ENCODE peak calls at places on chromosomes 4 and X, in four cellular contexts. U is right lobe of liver, I is IMR-90, Z is A549. R is an unnamed sample.

GRCh38 chrX:1390621-1391369 is 1.1 kb downstream of the SLC25A6 start:
- DNase-seq in U (peak), I (no peak), Z (no peak), R (no peak)

GRCh38 chr4:337143-337931 is at the start of gene ZNF141:
- DNase-seq in U (peak), I (peak), Z (peak), R (peak)

GRCh38 chr4:13654158-13654797 is 26.8 kb upstream of the BOD1L1 start:
- DNase-seq in U (peak), I (peak), Z (peak), R (peak)

GRCh38 chr4:169484485-169484884 is 127.9 kb downstream of the NEK1 start:
- DNase-seq in U (no peak), I (peak), Z (no peak), R (no peak)

GRCh38 chr4:17812125-17812524 is 1.3 kb downstream of the NCAPG start:
- DNase-seq in U (no peak), I (no peak), Z (no peak), R (no peak)

GRCh38 chrX:31266172-31267076 is 194.6 kb upstream of the FTHL17 start:
- DNase-seq in U (peak), I (no peak), Z (no peak), R (peak)

GRCh38 chr4:183099537-183100297 is 660 bp downstream of the WWC2 start:
- DNase-seq in U (peak), I (no peak), Z (peak), R (peak)

GRCh38 chr4:184250795-184251679 is 33.4 kb upstream of the ENPP6 start:
- DNase-seq in U (no peak), I (peak), Z (peak), R (no peak)

GRCh38 chrX:80708781-80709180 is 100.9 kb downstream of the BRWD3 start:
- DNase-seq in U (no peak), I (no peak), Z (no peak), R (no peak)

GRCh38 chr4:99389606-99390005 is 37.1 kb upstream of the ADH1C start:
- DNase-seq in U (no peak), I (peak), Z (no peak), R (no peak)

GRCh38 chr4:156223985-156224384 is 270.3 kb upstream of the CTSO start:
- DNase-seq in U (no peak), I (no peak), Z (no peak), R (no peak)

GRCh38 chr4:165379662-165380061 is 854 bp downstream of the CPE start:
- DNase-seq in U (no peak), I (no peak), Z (no peak), R (peak)

GRCh38 chr4:20124317-20125026 is 127.2 kb upstream of the SLIT2 start:
- DNase-seq in U (no peak), I (no peak), Z (no peak), R (no peak)

GRCh38 chrX:153968754-153969124 is 2.9 kb downstream of the HCFC1 start:
- DNase-seq in U (no peak), I (no peak), Z (no peak), R (no peak)

GRCh38 chrX:19912-20571 is 261.1 kb upstream of the PLCXD1 start:
- DNase-seq in U (no peak), I (no peak), Z (no peak), R (no peak)

GRCh38 chrX:103254171-103254824 is 657 bp downstream of the TCEAL8 start:
- DNase-seq in U (peak), I (peak), Z (no peak), R (peak)

GRCh38 chr4:42445038-42445437 is 47.8 kb downstream of the SHISA3 start:
- DNase-seq in U (no peak), I (no peak), Z (no peak), R (no peak)

GRCh38 chr4:8305851-8306361 is 36.4 kb downstream of the HTRA3 start:
- DNase-seq in U (peak), I (no peak), Z (no peak), R (no peak)

GRCh38 chr4:125140966-125141495 is 173.7 kb upstream of the FAT4 start:
- DNase-seq in U (no peak), I (peak), Z (no peak), R (no peak)

GRCh38 chr4:20829958-20830357 is 129.7 kb downstream of the PACRGL start:
- DNase-seq in U (no peak), I (peak), Z (no peak), R (no peak)

GRCh38 chr4:17695341-17695740 is 80.9 kb downstream of the MED28 start:
- DNase-seq in U (no peak), I (no peak), Z (no peak), R (no peak)

GRCh38 chrX:25925956-25926355 is 212.2 kb upstream of the MAGEB18 start:
- DNase-seq in U (no peak), I (no peak), Z (no peak), R (no peak)

GRCh38 chr4:53622739-53623151 is 31.5 kb upstream of the LNX1 start:
- DNase-seq in U (no peak), I (peak), Z (no peak), R (no peak)

GRCh38 chr4:85777908-85778808 is 303.2 kb downstream of the ARHGAP24 start:
- DNase-seq in U (no peak), I (no peak), Z (no peak), R (no peak)

GRCh38 chr4:175791221-175791620 is 20.8 kb downstream of the GPM6A start:
- DNase-seq in U (no peak), I (no peak), Z (no peak), R (no peak)

GRCh38 chr4:8306511-8307021 is 37.0 kb downstream of the HTRA3 start:
- DNase-seq in U (peak), I (no peak), Z (no peak), R (no peak)

GRCh38 chr4:182924497-182924896 is 7.3 kb upstream of the DCTD start:
- DNase-seq in U (no peak), I (peak), Z (no peak), R (no peak)

GRCh38 chr4:183485411-183486160 is 19.3 kb upstream of the ING2 start:
- DNase-seq in U (no peak), I (peak), Z (no peak), R (no peak)

GRCh38 chr4:39394706-39395105 is 12.0 kb upstream of the KLB start:
- DNase-seq in U (no peak), I (no peak), Z (no peak), R (no peak)

GRCh38 chr4:74967324-74967723 is 34.4 kb downstream of the PARM1 start:
- DNase-seq in U (no peak), I (no peak), Z (no peak), R (peak)

GRCh38 chr4:74961230-74961629 is 28.3 kb downstream of the PARM1 start:
- DNase-seq in U (no peak), I (no peak), Z (no peak), R (no peak)

GRCh38 chr4:74958881-74959280 is 26.0 kb downstream of the PARM1 start:
- DNase-seq in U (no peak), I (no peak), Z (no peak), R (no peak)

GRCh38 chr4:74964311-74964710 is 31.4 kb downstream of the PARM1 start:
- DNase-seq in U (no peak), I (no peak), Z (no peak), R (no peak)

GRCh38 chr4:74962584-74962983 is 29.7 kb downstream of the PARM1 start:
- DNase-seq in U (no peak), I (no peak), Z (no peak), R (no peak)
- H3K27ac ChIP-seq in U (no peak), I (no peak), Z (no peak), R (no peak)

GRCh38 chr4:57195622-57196021 is 85.4 kb upstream of the IGFBP7 start:
- DNase-seq in U (no peak), I (no peak), Z (no peak), R (no peak)
- TF ChIP-seq CTCF in U (no peak), I (no peak), Z (no peak), R (no peak)

DNA sequence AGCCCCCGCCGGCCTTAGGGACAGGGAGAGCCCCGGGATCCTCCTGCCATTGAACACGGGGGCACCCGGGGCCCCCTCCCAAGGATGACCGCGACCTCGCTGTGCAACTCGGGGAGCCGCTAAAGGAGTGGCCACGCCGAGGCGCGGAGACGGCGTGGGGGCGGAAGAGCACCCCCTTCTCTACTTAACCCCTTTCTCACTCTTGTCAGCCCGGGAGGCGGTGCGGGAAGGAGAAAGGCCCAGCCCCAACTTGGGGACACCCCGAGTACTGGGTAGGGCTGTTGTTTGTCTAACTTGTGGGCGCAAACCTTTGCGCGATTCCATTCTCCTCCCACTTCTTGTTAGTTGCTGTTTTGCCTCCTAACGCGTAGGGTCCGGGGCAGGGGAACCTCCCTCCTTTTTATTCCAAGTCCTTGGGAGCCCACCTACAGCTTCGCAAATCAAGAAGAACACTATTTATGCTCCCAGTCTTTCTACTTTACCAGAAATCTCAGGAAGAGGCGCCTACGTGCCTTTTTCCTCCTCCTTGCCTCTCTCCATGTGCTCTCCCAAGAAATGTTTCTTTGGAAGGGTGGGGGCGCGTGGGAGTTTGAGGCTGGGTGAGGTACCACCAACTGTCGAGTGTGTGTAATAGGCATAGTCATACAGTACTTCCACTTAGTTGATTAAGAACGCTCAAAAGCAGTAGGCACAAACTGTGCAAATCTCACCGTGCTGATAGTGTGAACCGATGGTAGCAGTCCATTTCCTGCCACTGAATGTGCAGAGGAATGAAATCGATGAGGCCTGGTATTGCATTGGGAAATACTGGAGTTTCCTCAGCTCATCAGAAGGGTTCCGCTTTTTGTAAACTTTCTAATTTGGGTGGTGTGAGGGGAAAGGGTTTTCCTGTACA is 810 bp downstream of the DIAPH2 start:
- DNase-seq in U (peak), I (peak), Z (no peak), R (peak)
- TF ChIP-seq POLR2A in U (peak), I (peak), Z (no peak), R (no peak)

DNA sequence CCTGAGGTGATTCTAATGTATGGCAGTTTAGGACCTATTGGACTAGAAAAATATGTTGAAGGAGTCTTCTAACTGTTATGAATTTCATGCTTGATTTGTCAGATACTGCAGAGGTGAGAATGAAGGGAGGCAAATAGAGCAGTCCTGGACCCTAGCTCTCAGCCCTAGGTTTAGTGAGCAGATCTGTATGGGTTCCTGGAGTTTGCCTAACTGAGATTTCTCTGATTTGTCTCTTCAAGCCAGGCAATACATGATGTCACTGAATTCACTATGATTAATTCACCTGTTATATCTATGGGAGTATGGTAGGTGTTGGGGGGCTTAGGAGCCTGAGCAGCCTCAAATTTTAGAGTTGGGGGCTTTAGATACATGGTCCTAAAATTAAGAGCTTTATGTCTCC is 2.6 kb downstream of the MND1 start:
- DNase-seq in U (no peak), I (no peak), Z (no peak), R (no peak)
- H3K27ac ChIP-seq in U (no peak), I (no peak), Z (no peak), R (no peak)